ENCODE peak calls at places on chromosome 17, in five cellular contexts. J is right cardiac atrium; R is activated CD4-positive, alpha-beta T cell treated with anti-CD3 and anti-CD28 coated beads for 36 hours; X is aorta; A is activated T-cell treated with anti-CD3 and anti-CD28 coated beads, Interleukin-2, amount 50 U/mL, for 72 hours. Q is an unnamed sample.

GRCh38 chr17:2421315-2422147 is 20.7 kb upstream of the MNT start:
- ATAC-seq in A (no peak), X (no peak), R (no peak), J (no peak), Q (no peak)

GRCh38 chr17:47235506-47235905 is 18.1 kb upstream of the ITGB3 start:
- ATAC-seq in R (no peak), X (no peak), J (no peak), A (no peak), Q (no peak)

GRCh38 chr17:15920758-15921239 is 24.1 kb upstream of the ADORA2B start:
- ATAC-seq in J (no peak), R (no peak), X (no peak), A (no peak), Q (no peak)

GRCh38 chr17:48489781-48490180 is 41.0 kb downstream of the HOXB1 start:
- ATAC-seq in R (no peak), X (no peak), A (no peak), J (no peak), Q (no peak)

GRCh38 chr17:8294814-8295316 is 335 bp downstream of the SLC25A35 start:
- ATAC-seq in J (peak; percentile 15), X (peak; percentile 21), R (no peak), A (no peak), Q (no peak)

GRCh38 chr17:67830440-67830839 is 5.1 kb downstream of the BPTF start:
- ATAC-seq in R (no peak), X (no peak), J (peak; percentile 45), A (no peak), Q (no peak)

GRCh38 chr17:75267403-75268232 is 3.4 kb downstream of the MIF4GD start:
- ATAC-seq in R (no peak), J (no peak), X (no peak), A (no peak), Q (no peak)

GRCh38 chr17:75645501-75645888 is 12.3 kb downstream of the SMIM5 start:
- ATAC-seq in J (no peak), X (no peak), R (no peak), A (no peak), Q (no peak)

GRCh38 chr17:62109378-62109902 is 44.4 kb upstream of the MED13 start:
- ATAC-seq in J (peak; percentile 73), R (peak; percentile 100), X (no peak), A (peak; percentile 100), Q (peak; percentile 99)

GRCh38 chr17:66200685-66201092 is 8.8 kb upstream of the CEP112 start:
- ATAC-seq in J (no peak), A (peak; percentile 41), R (peak; percentile 74), X (no peak), Q (peak; percentile 52)

GRCh38 chr17:64778367-64779290 is 116.5 kb upstream of the SMURF2 start:
- ATAC-seq in J (no peak), R (no peak), A (peak; percentile 5), X (no peak), Q (peak; percentile 5)

GRCh38 chr17:75540923-75541503 is 15.5 kb downstream of the LLGL2 start:
- ATAC-seq in A (no peak), R (no peak), X (no peak), J (no peak), Q (no peak)

GRCh38 chr17:4258867-4259266 is 4.9 kb downstream of the ANKFY1 start:
- ATAC-seq in X (no peak), R (no peak), A (no peak), J (no peak), Q (no peak)

GRCh38 chr17:48153711-48154642 is 46.4 kb downstream of the SNX11 start:
- ATAC-seq in R (no peak), A (no peak), J (no peak), X (no peak), Q (no peak)

GRCh38 chr17:57604771-57605733 is 140.0 kb downstream of the CCDC182 start:
- ATAC-seq in X (peak; percentile 60), J (peak; percentile 74), R (peak; percentile 21), A (peak; percentile 27), Q (peak; percentile 20)

GRCh38 chr17:72192409-72193192 is 71.8 kb downstream of the SOX9 start:
- ATAC-seq in R (no peak), X (peak; percentile 83), J (peak; percentile 91), A (no peak), Q (no peak)

GRCh38 chr17:40063915-40064531 is 1.3 kb downstream of the THRA start:
- ATAC-seq in J (no peak), R (peak; percentile 37), A (peak; percentile 28), X (no peak), Q (no peak)

GRCh38 chr17:14922421-14922820 is 342.7 kb downstream of the PMP22 start:
- ATAC-seq in X (no peak), A (no peak), J (no peak), R (no peak), Q (no peak)

GRCh38 chr17:8125947-8126305 is 2.0 kb upstream of the HES7 start:
- ATAC-seq in R (no peak), X (peak; percentile 1), J (no peak), A (no peak), Q (peak; percentile 10)

GRCh38 chr17:65074778-65075250 is 18.3 kb upstream of the GNA13 start:
- ATAC-seq in A (no peak), X (peak; percentile 69), J (peak; percentile 93), R (no peak), Q (no peak)

Q was measured in activated T-helper 17 cell treated with anti-CD3 and anti-CD28 coated beads, Interleukin-2, amount 50 U/mL, for 72 hours.